ENCODE peak calls at places on chromosomes 16 and 17, in eight cellular contexts. X is NCI-H2029, W is AG10803, E is COR-L47, K is fibroblast of pulmonary artery, C is DMS153, V is mesothelial cell of epicardium, U is activated T-helper 1 cell treated with Interleukin-2 at 50 U/mL for 16 hours. P is an unnamed sample.

GRCh38 chr16:2329532-2329931 is 11.0 kb downstream of the ABCA3 start:
- DNase-seq in E (no peak), C (no peak), W (no peak), U (no peak), X (no peak), K (no peak), V (no peak), P (no peak)

GRCh38 chr17:45815752-45816151 is 28.9 kb upstream of the SPPL2C start:
- DNase-seq in W (no peak), E (no peak), V (no peak), K (no peak), C (no peak), U (no peak), X (no peak), P (no peak)

GRCh38 chr16:22614271-22614947 is 103.7 kb downstream of the NPIPB5 start:
- DNase-seq in W (peak; percentile 8), U (no peak), C (no peak), X (no peak), V (no peak), E (no peak), K (no peak), P (no peak)

GRCh38 chr16:31875112-31875803 is 1.7 kb downstream of the ZNF267 start:
- DNase-seq in K (peak; percentile 38), W (peak; percentile 50), E (no peak), C (no peak), V (no peak), X (no peak), U (no peak), P (no peak)

GRCh38 chr17:31579265-31579664 is 187.8 kb downstream of the RAB11FIP4 start:
- DNase-seq in E (peak; percentile 30), C (peak; percentile 25), K (peak; percentile 55), V (no peak), W (no peak), X (peak; percentile 23), U (no peak), P (no peak)

GRCh38 chr17:32835291-32835761 is 41.6 kb downstream of the MYO1D start:
- DNase-seq in X (no peak), U (no peak), C (no peak), W (no peak), E (no peak), V (no peak), K (no peak), P (peak; percentile 29)

GRCh38 chr17:3859895-3860294 is 13.8 kb upstream of the NCBP3 start:
- DNase-seq in W (no peak), E (no peak), K (no peak), V (no peak), C (no peak), U (no peak), X (no peak), P (no peak)

GRCh38 chr17:80259642-80260535 is 763 bp upstream of the RNF213 start:
- DNase-seq in K (peak; percentile 69), U (peak; percentile 77), W (peak; percentile 71), V (peak; percentile 65), X (peak; percentile 35), E (peak; percentile 56), C (no peak), P (peak; percentile 90)

GRCh38 chr17:67218385-67218950 is 26.5 kb downstream of the HELZ start:
- DNase-seq in X (no peak), K (peak; percentile 40), U (no peak), W (peak; percentile 35), V (no peak), E (no peak), C (no peak), P (no peak)

GRCh38 chr17:2484876-2485275 is 26.8 kb downstream of the METTL16 start:
- DNase-seq in U (no peak), C (peak; percentile 71), X (no peak), E (peak; percentile 57), W (no peak), V (no peak), K (no peak), P (no peak)

GRCh38 chr16:86673090-86673955 is 95.0 kb downstream of the FOXL1 start:
- DNase-seq in K (no peak), V (no peak), E (no peak), X (no peak), C (no peak), U (no peak), W (no peak), P (no peak)

GRCh38 chr17:43042025-43042424 is 17.0 kb downstream of the RND2 start:
- DNase-seq in X (no peak), U (no peak), W (peak; percentile 8), E (no peak), C (no peak), V (no peak), K (no peak), P (no peak)

GRCh38 chr16:57341441-57342303 is 16.9 kb upstream of the CCL22 start:
- DNase-seq in V (no peak), K (peak; percentile 61), U (no peak), W (peak; percentile 96), C (no peak), E (peak; percentile 3), X (peak; percentile 29), P (no peak)

GRCh38 chr17:42131971-42132370 is 9.4 kb downstream of the HSPB9 start:
- DNase-seq in X (no peak), W (peak; percentile 29), C (no peak), K (peak; percentile 63), U (no peak), V (no peak), E (no peak), P (no peak)

GRCh38 chr17:66533572-66533971 is 231.2 kb downstream of the PRKCA start:
- DNase-seq in W (no peak), C (no peak), K (peak; percentile 53), U (no peak), X (no peak), E (no peak), V (peak; percentile 31), P (no peak)

GRCh38 chr17:81516439-81516838 is 3.8 kb upstream of the ACTG1 start:
- DNase-seq in K (no peak), W (no peak), V (no peak), X (no peak), E (no peak), U (no peak), C (no peak), P (no peak)

GRCh38 chr17:22409160-22409751 is 716.9 kb downstream of the KCNJ18 start:
- DNase-seq in C (no peak), X (no peak), U (no peak), V (no peak), W (no peak), E (no peak), K (no peak), P (no peak)

GRCh38 chr16:22694887-22695382 is 119.0 kb upstream of the HS3ST2 start:
- DNase-seq in W (peak; percentile 99), C (no peak), X (no peak), E (no peak), U (no peak), K (peak; percentile 54), V (no peak), P (no peak)

GRCh38 chr16:17160285-17160854 is 310.4 kb downstream of the XYLT1 start:
- DNase-seq in K (no peak), X (no peak), U (no peak), E (no peak), W (no peak), C (peak; percentile 34), V (no peak), P (no peak)

P was measured in GM10248.